ENCODE peak calls at places on chromosomes 4 and X, in four cellular contexts. B is body of pancreas; T is CD8-positive, alpha-beta memory T cell; I is psoas muscle. N is an unnamed sample.

GRCh38 chr4:127685292-127685691 is 44.9 kb upstream of the SLC25A31 start:
- DNase-seq in B (no peak), T (no peak), I (no peak), N (no peak)

GRCh38 chr4:19675172-19675811 is 576.4 kb upstream of the SLIT2 start:
- DNase-seq in B (no peak), T (no peak), I (no peak), N (no peak)

GRCh38 chr4:47855350-47855749 is 17.5 kb upstream of the CORIN start:
- DNase-seq in B (no peak), T (no peak), I (no peak), N (no peak)

GRCh38 chr4:155522201-155522600 is 144.4 kb upstream of the GUCY1A1 start:
- DNase-seq in B (no peak), T (no peak), I (no peak), N (no peak)

GRCh38 chr4:37722000-37722638 is 35.9 kb upstream of the RELL1 start:
- DNase-seq in B (no peak), T (no peak), I (no peak), N (no peak)

GRCh38 chr4:145083891-145084640 is 13.9 kb downstream of the ANAPC10 start:
- DNase-seq in B (no peak), T (no peak), I (no peak), N (no peak)

GRCh38 chr4:124713213-124713592 is 671 bp upstream of the ANKRD50 start:
- DNase-seq in B (peak; percentile 67), T (no peak), I (peak; percentile 79), N (peak; percentile 91)

GRCh38 chrX:41922694-41923171 is 621 bp downstream of the CASK start:
- DNase-seq in B (peak; percentile 7), T (peak; percentile 5), I (peak; percentile 58), N (peak; percentile 34)

GRCh38 chrX:100674705-100675104 is 30.7 kb downstream of the SRPX2 start:
- DNase-seq in B (no peak), T (no peak), I (no peak), N (no peak)

GRCh38 chrX:12581546-12581945 is 209.7 kb upstream of the PRPS2 start:
- DNase-seq in B (no peak), T (no peak), I (no peak), N (no peak)

GRCh38 chr4:42671431-42672194 is 14.7 kb upstream of the ATP8A1 start:
- DNase-seq in B (peak; percentile 3), T (peak; percentile 51), I (no peak), N (no peak)

GRCh38 chr4:15348236-15348635 is 79.6 kb upstream of the C1QTNF7 start:
- DNase-seq in B (no peak), T (no peak), I (no peak), N (no peak)

GRCh38 chrX:46737462-46737861 is 21.5 kb downstream of the SLC9A7 start:
- DNase-seq in B (no peak), T (no peak), I (no peak), N (no peak)

GRCh38 chr4:154620111-154620510 is 7.7 kb upstream of the FGG start:
- DNase-seq in B (no peak), T (no peak), I (no peak), N (no peak)

GRCh38 chr4:185209031-185209851 is at the start of gene SNX25:
- DNase-seq in B (peak; percentile 94), T (peak; percentile 79), I (peak; percentile 92), N (peak; percentile 74)

GRCh38 chr4:63607186-63607872 is 801.9 kb downstream of the TECRL start:
- DNase-seq in B (no peak), T (no peak), I (no peak), N (peak; percentile 9)

GRCh38 chr4:4413373-4413725 is 26.4 kb downstream of the NSG1 start:
- DNase-seq in B (no peak), T (no peak), I (peak; percentile 39), N (no peak)

GRCh38 chr4:128386761-128387599 is 99.4 kb upstream of the PGRMC2 start:
- DNase-seq in B (peak; percentile 95), T (no peak), I (peak; percentile 97), N (peak; percentile 82)

GRCh38 chrX:40380649-40381488 is 199.9 kb upstream of the ATP6AP2 start:
- DNase-seq in B (no peak), T (no peak), I (peak; percentile 60), N (peak; percentile 19)

GRCh38 chrX:40383969-40384368 is 196.8 kb upstream of the ATP6AP2 start:
- DNase-seq in B (no peak), T (no peak), I (no peak), N (no peak)

GRCh38 chrX:40388441-40388840 is 192.3 kb upstream of the ATP6AP2 start:
- DNase-seq in B (no peak), T (no peak), I (no peak), N (no peak)

GRCh38 chrX:40377684-40378083 is 203.1 kb upstream of the ATP6AP2 start:
- DNase-seq in B (no peak), T (no peak), I (no peak), N (no peak)

GRCh38 chrX:40383360-40383759 is 197.4 kb upstream of the ATP6AP2 start:
- DNase-seq in B (no peak), T (no peak), I (no peak), N (no peak)
- H3K4me1 ChIP-seq in B (no peaks in the 10 kb centered on the region), T (no peaks in the 10 kb centered on the region), I (no peaks in the 10 kb centered on the region), N (no peaks in the 10 kb centered on the region)

GRCh38 chrX:153494061-153494460 is 719 bp upstream of the BGN start:
- DNase-seq in B (no peak), T (no peak), I (no peak), N (no peak)
- H3K4me3 ChIP-seq in B (no peak overlapping the region), T (no peak overlapping the region), I (no peak overlapping the region), N (no peak overlapping the region)

GRCh38 chr4:2067446-2068197 is 8.5 kb downstream of the NAT8L start:
- DNase-seq in B (no peak), T (no peak), I (peak; percentile 44), N (no peak)
- H3K27me3 ChIP-seq in B (no peaks in the 10 kb centered on the region), T (no peaks in the 10 kb centered on the region), I (no peaks in the 10 kb centered on the region), N (no peaks in the 10 kb centered on the region)

DNA sequence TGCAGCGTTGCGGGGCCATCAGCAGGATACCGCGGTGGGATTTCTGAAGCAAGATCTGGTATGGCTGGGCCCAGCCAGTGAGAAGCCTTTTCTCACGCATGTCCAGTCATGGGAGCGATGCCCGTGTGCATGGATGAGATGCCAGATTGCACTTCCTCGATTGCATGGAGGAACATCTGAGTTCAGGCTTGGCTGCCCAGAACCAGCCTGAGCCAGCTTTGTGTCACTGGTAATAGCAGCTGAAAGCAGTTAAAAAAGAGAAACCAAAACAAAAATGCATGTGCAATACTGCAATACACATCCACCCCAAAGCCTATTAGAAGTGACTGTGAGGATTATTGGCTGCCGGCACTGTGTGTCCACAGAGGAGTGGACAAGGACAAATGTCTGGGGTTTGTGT is 59.3 kb downstream of the PSAPL1 start:
- DNase-seq in B (no peak), T (no peak), I (peak; percentile 37), N (no peak)
- H3K4me1 ChIP-seq in B (no peaks in the 10 kb centered on the region), T (no peaks in the 10 kb centered on the region), I (no peaks in the 10 kb centered on the region), N (no peaks in the 10 kb centered on the region)

N was measured in SJCRH30.